ENCODE peak calls at places on chromosomes 5 and 9, in four cellular contexts. L is WTC11, X is K562, I is GM12878. K is an unnamed sample.

GRCh38 chr5:58080573-58080972 is 379.3 kb downstream of the PLK2 start:
- DNase-seq in L (no peak), X (no peak), I (no peak), K (no peak)

GRCh38 chr9:96859461-96860198 is 5.3 kb upstream of the ZNF782 start:
- DNase-seq in L (no peak), X (no peak), I (no peak), K (no peak)

GRCh38 chr5:149645725-149646124 is 64.4 kb downstream of the ARHGEF37 start:
- DNase-seq in L (no peak), X (no peak), I (no peak), K (no peak)

GRCh38 chr5:9775339-9775738 is 145.2 kb upstream of the TAS2R1 start:
- DNase-seq in L (no peak), X (no peak), I (no peak), K (no peak)

GRCh38 chr9:131590907-131591844 is 45.9 kb downstream of the PRRT1B start:
- DNase-seq in L (peak), X (peak), I (peak), K (peak)

GRCh38 chr9:33924978-33925797 is 108.2 kb downstream of the UBE2R2 start:
- DNase-seq in L (peak), X (no peak), I (no peak), K (peak)

GRCh38 chr9:37549527-37549926 is 26.7 kb downstream of the FBXO10 start:
- DNase-seq in L (no peak), X (no peak), I (no peak), K (no peak)

GRCh38 chr9:93467462-93467861 is 14.1 kb upstream of the FAM120AOS start:
- DNase-seq in L (no peak), X (no peak), I (no peak), K (no peak)

GRCh38 chr9:93884808-93885207 is 70.3 kb downstream of the BARX1 start:
- DNase-seq in L (no peak), X (no peak), I (no peak), K (no peak)

GRCh38 chr9:137320555-137321384 is 18.7 kb upstream of the NRARP start:
- DNase-seq in L (peak), X (no peak), I (no peak), K (no peak)

GRCh38 chr9:31996331-31996730 is 388.1 kb upstream of the ACO1 start:
- DNase-seq in L (no peak), X (no peak), I (no peak), K (peak)

GRCh38 chr5:152634596-152634995 is 229.5 kb upstream of the NMUR2 start:
- DNase-seq in L (peak), X (no peak), I (no peak), K (no peak)

GRCh38 chr9:133875131-133875530 is 117.0 kb downstream of the VAV2 start:
- DNase-seq in L (no peak), X (no peak), I (no peak), K (no peak)

GRCh38 chr9:19102181-19102630 is 498 bp downstream of the HAUS6 start:
- DNase-seq in L (no peak), X (peak), I (no peak), K (peak)

GRCh38 chr5:179858241-179858585 is 404 bp downstream of the MRNIP start:
- DNase-seq in L (peak), X (peak), I (peak), K (peak)

GRCh38 chr5:132203464-132203818 is 24.2 kb downstream of the P4HA2 start:
- DNase-seq in L (no peak), X (no peak), I (no peak), K (no peak)

GRCh38 chr5:140633081-140633471 is at the start of gene CD14:
- DNase-seq in L (no peak), X (no peak), I (no peak), K (peak)

GRCh38 chr5:104533498-104533897 is 970.9 kb upstream of the NUDT12 start:
- DNase-seq in L (no peak), X (no peak), I (no peak), K (no peak)

GRCh38 chr5:144886668-144887067 is 716.0 kb downstream of the KCTD16 start:
- DNase-seq in L (no peak), X (no peak), I (no peak), K (no peak)

GRCh38 chr5:135979510-135979909 is 24.7 kb upstream of the LECT2 start:
- DNase-seq in L (no peak), X (no peak), I (no peak), K (no peak)

GRCh38 chr5:141929398-141930058 is 5.9 kb downstream of the DELE1 start:
- DNase-seq in L (no peak), X (no peak), I (no peak), K (no peak)

GRCh38 chr5:141933151-141933550 is 9.5 kb downstream of the DELE1 start:
- DNase-seq in L (no peak), X (no peak), I (no peak), K (no peak)

GRCh38 chr5:141935538-141935937 is 11.9 kb downstream of the DELE1 start:
- DNase-seq in L (no peak), X (no peak), I (no peak), K (no peak)

GRCh38 chr5:141934099-141934844 is 10.6 kb downstream of the DELE1 start:
- DNase-seq in L (no peak), X (peak), I (no peak), K (no peak)
- TF ChIP-seq NR2C2 in L (no peak), X (no peak), I (no peak), K (no peak)

GRCh38 chr5:91434348-91434747 is 51.2 kb upstream of the ARRDC3 start:
- DNase-seq in L (no peak), X (no peak), I (no peak), K (no peak)
- TF ChIP-seq NR2C2 in L (no peak), X (no peak), I (no peak), K (no peak)

GRCh38 chr9:126160067-126160853 is 166.4 kb upstream of the MVB12B start:
- DNase-seq in L (no peak), X (no peak), I (no peak), K (no peak)
- TF ChIP-seq NR2C2 in L (no peak), X (no peak), I (no peak), K (no peak)

DNA sequence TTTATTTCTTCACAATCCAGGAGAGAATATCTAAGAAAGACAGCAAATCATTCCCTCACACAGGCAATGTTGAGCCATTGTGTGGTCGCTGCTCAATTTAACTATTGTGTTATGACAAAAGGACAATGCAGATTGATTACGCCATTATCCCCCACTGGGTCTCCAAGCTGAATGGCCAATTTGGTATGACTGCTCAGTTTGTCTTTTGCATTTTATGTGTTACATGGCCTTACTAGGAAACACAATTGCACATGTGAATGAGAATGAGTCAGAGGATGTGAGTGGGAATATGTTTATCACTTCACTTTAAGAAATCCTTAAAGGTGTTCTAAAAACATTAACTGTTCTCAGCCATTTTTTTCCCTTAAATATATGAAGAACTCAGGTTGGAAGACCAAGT is 108.3 kb downstream of the FAM174A start:
- DNase-seq in L (no peak), X (no peak), I (no peak), K (no peak)
- TF ChIP-seq NR2C2 in L (no peak), X (no peak), I (no peak), K (no peak)

GRCh38 chr5:123156577-123157296 is 67.7 kb downstream of the PRDM6 start:
- DNase-seq in L (no peak), X (no peak), I (no peak), K (no peak)
- TF ChIP-seq NR2C2 in L (no peak), X (no peak), I (no peak), K (no peak)

DNA sequence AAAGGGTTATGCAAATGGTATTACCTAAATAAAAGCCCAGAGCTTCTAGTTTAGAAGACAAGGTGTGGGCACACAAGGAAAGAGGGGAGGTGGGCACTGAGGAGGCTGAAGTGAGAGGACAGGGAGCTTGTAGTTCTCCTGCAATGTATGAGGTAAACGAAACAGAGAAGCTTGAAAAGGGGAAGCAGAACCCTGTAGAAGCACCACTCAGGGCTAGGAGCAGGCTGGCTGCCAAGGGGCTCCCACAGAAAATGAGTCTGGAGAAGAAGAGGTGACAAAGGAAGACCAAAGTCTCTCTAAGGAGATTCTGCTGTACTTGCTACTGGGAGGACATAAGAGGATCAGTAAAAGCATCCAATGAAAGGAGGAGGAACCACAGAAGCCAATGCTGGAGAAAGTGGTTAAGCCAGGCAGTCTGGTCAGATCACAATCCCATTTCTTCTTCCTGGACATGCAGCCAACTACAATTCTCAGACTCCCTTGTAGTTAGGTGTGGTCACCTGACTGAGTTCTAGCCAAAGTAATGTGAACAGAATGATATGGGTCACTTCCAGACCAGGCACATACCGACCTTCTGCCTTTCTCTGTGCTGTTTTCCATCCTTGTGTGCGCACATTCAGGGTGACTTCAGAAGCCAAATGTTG is 174.5 kb upstream of the MAP3K1 start:
- DNase-seq in L (no peak), X (no peak), I (no peak), K (no peak)
- TF ChIP-seq NR2C2 in L (no peak), X (no peak), I (no peak), K (no peak)

GRCh38 chr9:110255064-110255416 is 1.3 kb downstream of the TXN start:
- DNase-seq in L (peak), X (no peak), I (no peak), K (no peak)
- TF ChIP-seq NR2C2 in L (no peak), X (no peak), I (no peak), K (no peak)

GRCh38 chr9:108933231-108933630 is 693 bp downstream of the ELP1 start:
- DNase-seq in L (no peak), X (no peak), I (no peak), K (no peak)
- TF ChIP-seq NR2C2 in L (no peak), X (no peak), I (no peak), K (no peak)

GRCh38 chr9:86549434-86549833 is 195.2 kb upstream of the TUT7 start:
- DNase-seq in L (no peak), X (no peak), I (no peak), K (no peak)
- TF ChIP-seq NR2C2 in L (no peak), X (no peak), I (no peak), K (no peak)

GRCh38 chr5:82046268-82046621 is 74.4 kb downstream of the ATG10 start:
- DNase-seq in L (no peak), X (no peak), I (no peak), K (no peak)
- TF ChIP-seq NR2C2 in L (no peak), X (no peak), I (no peak), K (no peak)

K was measured in HepG2.